ENCODE peak calls at places on chromosome 7, in nine cellular contexts. C, Q, H, T, E, V, S, G and N are unnamed samples.

GRCh38 chr7:50142421-50143113 is 49.5 kb upstream of the ZPBP start:
- DNase-seq in G (peak; percentile 16), E (no peak), C (peak; percentile 13), S (no peak), Q (no peak), V (peak; percentile 45), H (peak; percentile 80), T (no peak), N (no peak)

GRCh38 chr7:151129141-151129835 is 38.2 kb downstream of the GBX1 start:
- DNase-seq in G (no peak), H (no peak), V (no peak), C (no peak), S (no peak), Q (no peak), E (no peak), T (no peak), N (no peak)

GRCh38 chr7:42262907-42263466 is 26.0 kb upstream of the GLI3 start:
- DNase-seq in E (no peak), V (no peak), H (no peak), S (no peak), G (peak; percentile 39), C (peak; percentile 36), T (peak; percentile 15), Q (no peak), N (no peak)

GRCh38 chr7:108559253-108559652 is 10.3 kb downstream of the THAP5 start:
- DNase-seq in C (no peak), H (no peak), G (no peak), S (no peak), Q (no peak), V (no peak), E (no peak), T (no peak), N (no peak)

GRCh38 chr7:113159746-113160339 is 41.5 kb upstream of the SMIM30 start:
- DNase-seq in V (no peak), H (peak; percentile 41), C (no peak), G (peak; percentile 28), E (no peak), T (peak; percentile 3), Q (no peak), S (no peak), N (no peak)

GRCh38 chr7:147081117-147081516 is 964.5 kb downstream of the CNTNAP2 start:
- DNase-seq in H (no peak), S (no peak), G (no peak), V (no peak), T (no peak), C (no peak), E (no peak), Q (no peak), N (no peak)

GRCh38 chr7:133354546-133355324 is 101.9 kb downstream of the EXOC4 start:
- DNase-seq in H (no peak), Q (no peak), C (no peak), T (peak; percentile 29), S (no peak), G (no peak), V (no peak), E (no peak), N (no peak)

GRCh38 chr7:47327698-47328391 is 254.1 kb downstream of the TNS3 start:
- DNase-seq in S (no peak), H (no peak), T (peak; percentile 49), Q (peak; percentile 76), E (peak; percentile 83), G (peak; percentile 77), V (no peak), C (peak; percentile 91), N (peak; percentile 87)

GRCh38 chr7:146414373-146414772 is 297.8 kb downstream of the CNTNAP2 start:
- DNase-seq in G (no peak), H (no peak), T (no peak), C (no peak), Q (no peak), V (no peak), E (no peak), S (no peak), N (no peak)

GRCh38 chr7:55054758-55055157 is 35.9 kb downstream of the EGFR start:
- DNase-seq in V (no peak), C (no peak), Q (no peak), T (no peak), S (no peak), H (no peak), E (no peak), G (no peak), N (no peak)

GRCh38 chr7:55058314-55058713 is 39.5 kb downstream of the EGFR start:
- DNase-seq in Q (no peak), C (no peak), S (no peak), G (no peak), H (no peak), E (no peak), T (no peak), V (no peak), N (no peak)

GRCh38 chr7:55056068-55056467 is 37.3 kb downstream of the EGFR start:
- DNase-seq in S (no peak), Q (no peak), V (no peak), H (no peak), G (no peak), E (no peak), T (no peak), C (no peak), N (no peak)

GRCh38 chr7:55055479-55055878 is 36.7 kb downstream of the EGFR start:
- DNase-seq in C (no peak), G (no peak), H (no peak), V (no peak), Q (no peak), E (no peak), S (no peak), T (no peak), N (no peak)

GRCh38 chr7:55056577-55057480 is 38.0 kb downstream of the EGFR start:
- DNase-seq in S (no peak), G (no peak), C (no peak), E (no peak), T (no peak), H (no peak), V (no peak), Q (no peak), N (no peak)
- H3K27ac ChIP-seq in S (no peak overlapping the region), G (no peak overlapping the region), C (no peak overlapping the region), E (no peak overlapping the region), T (no peak overlapping the region), H (no peak overlapping the region), V (no peak overlapping the region), Q (no peak overlapping the region), N (no peak overlapping the region)

GRCh38 chr7:30556854-30557644 is 37.6 kb upstream of the GARS1 start:
- DNase-seq in E (no peak), V (no peak), H (no peak), G (peak; percentile 60), S (no peak), Q (no peak), C (no peak), T (no peak), N (peak; percentile 10)
- H3K27ac ChIP-seq in E (no peak overlapping the region), V (no peak overlapping the region), H (no peak overlapping the region), G (no peak overlapping the region), S (no peak overlapping the region), Q (no peak overlapping the region), C (no peak overlapping the region), T (no peak overlapping the region), N (peak overlapping the region; percentile 68)

GRCh38 chr7:20220293-20220755 is 3.1 kb upstream of the MACC1 start:
- DNase-seq in C (no peak), H (peak; percentile 9), E (no peak), Q (no peak), G (no peak), S (no peak), V (no peak), T (no peak), N (no peak)

GRCh38 chr7:20218261-20218660 is 1.1 kb upstream of the MACC1 start:
- DNase-seq in Q (no peak), E (no peak), T (no peak), H (no peak), G (no peak), S (no peak), C (no peak), V (no peak), N (no peak)

GRCh38 chr7:20220824-20221547 is 3.8 kb upstream of the MACC1 start:
- DNase-seq in E (no peak), C (no peak), S (no peak), T (peak; percentile 89), V (no peak), G (peak; percentile 35), H (no peak), Q (no peak), N (no peak)

GRCh38 chr7:20219062-20219445 is 1.9 kb upstream of the MACC1 start:
- DNase-seq in T (no peak), H (no peak), S (no peak), C (no peak), V (no peak), G (no peak), E (no peak), Q (no peak), N (no peak)

GRCh38 chr7:20219446-20220292 is 2.5 kb upstream of the MACC1 start:
- DNase-seq in V (peak; percentile 16), C (peak; percentile 73), S (no peak), H (peak; percentile 83), T (peak; percentile 69), E (peak; percentile 88), G (peak; percentile 96), Q (peak; percentile 53), N (peak; percentile 4)
- H3K27ac ChIP-seq in V (peak overlapping the region; percentile 66), C (peak overlapping the region; percentile 65), S (no peak overlapping the region), H (peak overlapping the region; percentile 71), T (peak overlapping the region; percentile 80), E (peak overlapping the region; percentile 82), G (peak overlapping the region; percentile 90), Q (peak overlapping the region; percentile 69), N (peak overlapping the region; percentile 27)

GRCh38 chr7:105519353-105519752 is 2.7 kb downstream of the PUS7 start:
- DNase-seq in T (no peak), E (no peak), H (no peak), C (no peak), Q (no peak), V (no peak), G (no peak), S (no peak), N (no peak)

GRCh38 chr7:105524840-105525239 is 2.8 kb upstream of the PUS7 start:
- DNase-seq in E (no peak), H (peak; percentile 7), S (no peak), V (no peak), C (no peak), Q (no peak), G (no peak), T (no peak), N (no peak)

GRCh38 chr7:105521731-105522458 is at the start of gene PUS7:
- DNase-seq in S (peak; percentile 70), V (peak; percentile 70), T (peak; percentile 55), G (peak; percentile 90), E (peak; percentile 88), C (peak; percentile 87), H (peak; percentile 92), Q (peak; percentile 85), N (peak; percentile 74)

DNA sequence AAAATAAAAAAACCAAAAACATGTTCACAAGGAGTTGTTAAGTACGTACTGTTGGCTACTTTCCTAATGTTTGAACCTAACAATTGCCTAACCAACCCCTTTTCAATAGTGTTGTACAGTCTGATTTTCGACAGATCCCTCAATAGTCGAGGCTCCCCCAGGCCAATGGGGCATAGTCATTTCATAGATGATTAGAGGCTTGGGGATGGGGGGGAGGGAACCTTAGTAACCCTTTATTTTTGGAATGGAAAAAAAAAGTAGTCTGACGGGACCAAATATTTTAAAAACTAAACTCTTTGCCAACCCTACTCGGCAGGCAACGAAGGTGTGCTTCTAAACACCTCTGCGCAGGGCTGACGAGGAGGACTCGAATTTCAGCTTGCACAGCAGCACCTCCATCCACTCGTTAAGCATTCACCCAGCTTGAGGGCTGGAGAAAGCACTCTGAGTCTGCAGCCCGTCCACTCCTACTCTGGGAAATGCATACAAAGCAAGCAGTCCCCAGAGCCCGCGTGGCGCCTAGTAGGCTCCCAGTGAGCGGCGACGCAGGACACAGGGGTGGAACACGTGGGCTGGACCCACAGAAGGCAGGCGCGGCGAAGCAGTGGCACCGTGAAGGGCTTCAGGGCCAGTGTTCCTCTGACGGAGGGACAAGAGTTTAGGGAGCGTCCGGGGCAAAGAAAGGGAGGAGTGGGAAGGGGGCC is 892 bp downstream of the PUS7 start:
- DNase-seq in C (peak; percentile 72), E (peak; percentile 64), H (peak; percentile 51), Q (peak; percentile 57), T (peak; percentile 7), S (peak; percentile 6), V (peak; percentile 27), G (peak; percentile 59), N (peak; percentile 20)
- H3K27ac ChIP-seq in C (peak overlapping the region; percentile 91), E (peak overlapping the region; percentile 83), H (no peak overlapping the region), Q (peak overlapping the region; percentile 85), T (peak overlapping the region; percentile 81), S (no peak overlapping the region), V (peak overlapping the region; percentile 70), G (peak overlapping the region; percentile 93), N (peak overlapping the region; percentile 36)